ENCODE peak calls at places on chromosomes 6 and 20, in eight cellular contexts. A is right atrium auricular region; Y is ascending aorta; G is psoas muscle; M is adipocyte; F is cardiac muscle cell; Q is mesenchymal stem cell; U is CD4-positive, alpha-beta memory T cell. D is an unnamed sample. For H3K4me1, the result is how much of the 10 kb centered on the place peaks cover.

GRCh38 chr6:130143709-130144108 is 79.0 kb downstream of the SAMD3 start:
- DNase-seq in A (no peak), Y (no peak), G (no peak), M (peak), F (no peak), Q (peak), U (no peak), D (no peak)

GRCh38 chr6:1136415-1136774 is 175.5 kb upstream of the FOXQ1 start:
- DNase-seq in A (no peak), Y (no peak), G (no peak), M (no peak), F (no peak), Q (no peak), U (no peak), D (peak)

GRCh38 chr20:5095454-5095853 is 24.3 kb downstream of the PCNA start:
- DNase-seq in A (peak), Y (peak), G (no peak), M (no peak), F (no peak), Q (no peak), U (no peak), D (no peak)

GRCh38 chr20:34452281-34452982 is 63.8 kb upstream of the DYNLRB1 start:
- DNase-seq in A (no peak), Y (no peak), G (no peak), M (peak), F (no peak), Q (no peak), U (no peak), D (no peak)

GRCh38 chr6:37222125-37222967 is 35.2 kb upstream of the TBC1D22B start:
- DNase-seq in A (peak), Y (peak), G (peak), M (peak), F (peak), Q (peak), U (peak), D (peak)

GRCh38 chr6:2959909-2960719 is 11.3 kb downstream of the SERPINB6 start:
- DNase-seq in A (no peak), Y (peak), G (no peak), M (peak), F (no peak), Q (peak), U (no peak), D (no peak)

GRCh38 chr6:141103246-141103645 is 1029.5 kb upstream of the GJE1 start:
- DNase-seq in A (no peak), Y (no peak), G (no peak), M (peak), F (no peak), Q (no peak), U (no peak), D (peak)

GRCh38 chr6:99119109-99120031 is 171.6 kb upstream of the FBXL4 start:
- DNase-seq in A (no peak), Y (no peak), G (no peak), M (peak), F (peak), Q (peak), U (peak), D (peak)

GRCh38 chr20:23131766-23132165 is 45.6 kb upstream of the CD93 start:
- DNase-seq in A (no peak), Y (no peak), G (no peak), M (no peak), F (no peak), Q (peak), U (no peak), D (no peak)

GRCh38 chr6:169529931-169530761 is 171.7 kb downstream of the WDR27 start:
- DNase-seq in A (no peak), Y (no peak), G (no peak), M (peak), F (no peak), Q (no peak), U (no peak), D (no peak)

GRCh38 chr20:55881204-55881603 is 124.1 kb downstream of the CBLN4 start:
- DNase-seq in A (no peak), Y (no peak), G (no peak), M (no peak), F (no peak), Q (no peak), U (no peak), D (no peak)

GRCh38 chr6:161890959-161891358 is 617.1 kb upstream of the AGPAT4 start:
- DNase-seq in A (no peak), Y (no peak), G (no peak), M (no peak), F (no peak), Q (no peak), U (no peak), D (peak)

GRCh38 chr6:29531668-29532067 is 27.9 kb downstream of the UBD start:
- DNase-seq in A (no peak), Y (no peak), G (no peak), M (peak), F (no peak), Q (no peak), U (no peak), D (no peak)

GRCh38 chr6:41033776-41034175 is 5.2 kb downstream of the UNC5CL start:
- DNase-seq in A (no peak), Y (no peak), G (no peak), M (no peak), F (no peak), Q (no peak), U (no peak), D (no peak)

GRCh38 chr20:11555510-11555909 is 362.2 kb upstream of the BTBD3 start:
- DNase-seq in A (no peak), Y (no peak), G (no peak), M (no peak), F (no peak), Q (no peak), U (no peak), D (no peak)

GRCh38 chr6:81890846-81891245 is 138.4 kb upstream of the TENT5A start:
- DNase-seq in A (no peak), Y (no peak), G (no peak), M (peak), F (no peak), Q (no peak), U (no peak), D (no peak)

GRCh38 chr20:51628533-51629398 is 86.2 kb upstream of the NFATC2 start:
- DNase-seq in A (no peak), Y (no peak), G (no peak), M (no peak), F (no peak), Q (peak), U (no peak), D (no peak)

GRCh38 chr6:27275025-27275956 is 27.8 kb downstream of the PRSS16 start:
- DNase-seq in A (no peak), Y (no peak), G (no peak), M (peak), F (no peak), Q (no peak), U (no peak), D (peak)

GRCh38 chr6:69705954-69706353 is 90.9 kb downstream of the LMBRD1 start:
- DNase-seq in A (no peak), Y (no peak), G (no peak), M (no peak), F (no peak), Q (no peak), U (no peak), D (no peak)

GRCh38 chr20:10005885-10006284 is 28.9 kb upstream of the ANKEF1 start:
- DNase-seq in A (no peak), Y (no peak), G (no peak), M (no peak), F (no peak), Q (no peak), U (no peak), D (no peak)

GRCh38 chr6:135851442-135852271 is at the start of gene PDE7B:
- DNase-seq in A (peak), Y (peak), G (peak), M (peak), F (peak), Q (peak), U (peak), D (peak)

GRCh38 chr6:108127826-108128225 is 38.0 kb upstream of the NR2E1 start:
- DNase-seq in A (no peak), Y (no peak), G (no peak), M (peak), F (no peak), Q (peak), U (no peak), D (no peak)

GRCh38 chr20:2696646-2697045 is 4.1 kb downstream of the EBF4 start:
- DNase-seq in A (no peak), Y (peak), G (no peak), M (no peak), F (no peak), Q (no peak), U (no peak), D (no peak)
- H3K4me1 ChIP-seq in A (under half), Y (under half), G (under half), M (under half), F (under half), Q (under half), U (under half), D (under half)

DNA sequence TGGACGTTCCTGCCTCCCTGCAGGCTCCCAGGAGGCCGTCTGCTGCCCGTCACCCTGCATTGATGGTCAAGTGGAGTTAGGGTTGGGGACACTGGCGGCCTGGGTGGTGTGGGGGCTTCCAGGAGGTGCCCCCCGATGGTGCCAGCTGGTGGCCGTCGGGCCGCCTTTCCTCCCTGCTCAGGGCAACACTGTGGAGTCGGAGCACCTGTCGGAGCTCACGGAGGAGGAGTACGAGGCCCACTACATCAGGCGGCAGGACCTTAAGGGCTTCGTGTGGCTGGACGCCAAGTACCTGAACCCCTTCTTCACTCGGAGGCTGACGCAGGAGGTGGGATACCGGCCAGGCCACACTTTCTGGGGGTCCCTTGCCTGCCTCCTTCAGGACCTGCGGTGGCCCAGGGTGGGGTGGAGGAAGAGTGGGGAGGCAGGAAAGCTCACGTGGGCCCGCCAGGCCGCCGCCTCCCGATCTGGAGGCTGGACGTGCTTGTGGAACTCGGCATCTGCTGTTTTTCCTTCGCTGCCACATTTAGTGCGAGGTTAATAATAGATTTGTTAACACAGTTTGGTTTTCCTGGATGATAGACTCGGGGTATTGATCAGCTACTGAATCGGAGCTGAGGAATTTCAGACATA is 28.6 kb downstream of the SPATA2 start:
- DNase-seq in A (no peak), Y (peak), G (no peak), M (no peak), F (no peak), Q (no peak), U (no peak), D (no peak)
- H3K4me3 ChIP-seq in A (no peak), Y (no peak), G (no peak), M (no peak), F (no peak), Q (no peak), U (no peak), D (no peak)

DNA sequence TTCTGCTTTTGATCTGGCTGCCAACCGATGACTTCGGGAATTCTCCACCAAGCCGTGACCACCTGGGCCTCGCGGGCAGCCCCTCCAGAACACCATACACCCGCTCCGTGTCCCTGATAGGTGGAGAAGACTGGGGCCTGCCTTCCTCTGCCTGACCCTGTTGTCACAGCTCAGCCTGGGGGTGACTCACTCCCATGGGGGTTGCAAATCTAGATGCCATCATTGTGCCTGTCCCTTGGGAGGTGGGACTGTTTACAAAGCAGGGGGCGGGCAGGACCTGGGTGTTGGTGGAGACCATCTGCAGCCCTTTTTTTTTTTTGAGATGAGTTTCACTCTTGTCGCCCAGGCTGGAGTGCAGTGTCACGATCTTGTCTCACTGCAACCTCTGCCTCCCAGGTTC is 91.2 kb upstream of the PMEPA1 start:
- DNase-seq in A (no peak), Y (no peak), G (no peak), M (no peak), F (no peak), Q (no peak), U (no peak), D (peak)
- H3K4me1 ChIP-seq in A (under half), Y (under half), G (under half), M (under half), F (under half), Q (under half), U (under half), D (under half)

DNA sequence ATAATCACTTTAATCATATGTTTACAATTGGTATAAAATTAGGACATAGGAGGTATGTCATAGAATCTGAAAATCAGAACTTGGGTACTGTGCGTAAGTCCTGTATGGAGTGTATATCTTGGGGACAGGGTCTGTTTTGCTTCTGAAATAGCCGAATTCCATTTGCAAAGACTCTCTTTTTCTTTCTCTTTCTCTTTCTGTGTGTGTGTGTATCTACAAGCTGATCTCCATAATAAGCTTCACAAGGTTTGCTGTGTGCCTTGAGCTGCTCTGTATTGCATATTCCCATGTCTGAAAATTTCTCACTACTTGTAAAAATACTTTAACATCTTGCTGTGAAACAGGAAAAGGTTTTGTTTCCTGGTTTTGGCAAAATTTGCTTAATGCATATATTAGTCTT is 29.5 kb downstream of the STX11 start:
- DNase-seq in A (no peak), Y (no peak), G (no peak), M (no peak), F (no peak), Q (no peak), U (no peak), D (no peak)
- H3K4me3 ChIP-seq in A (no peak), Y (no peak), G (no peak), M (no peak), F (no peak), Q (no peak), U (no peak), D (no peak)

GRCh38 chr6:31620586-31621319 is at the start of gene PRRC2A:
- DNase-seq in A (no peak), Y (peak), G (no peak), M (peak), F (peak), Q (no peak), U (no peak), D (peak)
- H3K4me1 ChIP-seq in A (under half), Y (under half), G (under half), M (under half), F (under half), Q (under half), U (under half), D (under half)

GRCh38 chr20:49483018-49483705 is 694 bp upstream of the KCNB1 start:
- DNase-seq in A (no peak), Y (no peak), G (no peak), M (no peak), F (no peak), Q (no peak), U (no peak), D (peak)
- H3K4me3 ChIP-seq in A (peak), Y (peak), G (peak), M (peak), F (peak), Q (no peak), U (no peak), D (peak)